ENCODE peak calls at places on chromosome 20, in nine cellular contexts. T is H1, D is A549, R is transverse colon, L is tibial nerve, Q is stomach, F is ovary, U is HepG2, W is GM12878. Z is an unnamed sample.

GRCh38 chr20:45095753-45096371 is 5.1 kb downstream of the KCNS1 start:
- DNase-seq in W (peak), D (peak), Q (peak), U (peak), T (no peak), R (peak), F (peak), L (peak), Z (no peak)

GRCh38 chr20:37123441-37123840 is 27.6 kb upstream of the RBL1 start:
- DNase-seq in W (no peak), Q (no peak), D (no peak), L (no peak), R (no peak), F (no peak), U (peak), T (no peak), Z (no peak)

GRCh38 chr20:17956099-17956685 is 12.4 kb downstream of the SNX5 start:
- DNase-seq in T (no peak), D (no peak), L (no peak), F (no peak), U (no peak), R (no peak), W (no peak), Q (no peak), Z (no peak)

GRCh38 chr20:52279667-52280180 is 88.1 kb upstream of the ZFP64 start:
- DNase-seq in R (no peak), D (no peak), L (no peak), Q (no peak), F (no peak), T (no peak), U (no peak), W (no peak), Z (no peak)

GRCh38 chr20:40961686-40962640 is 66.7 kb upstream of the TOP1 start:
- DNase-seq in R (no peak), U (no peak), L (no peak), F (no peak), D (no peak), W (no peak), T (no peak), Q (peak), Z (peak)

GRCh38 chr20:44598413-44599290 is 16.3 kb downstream of the PKIG start:
- DNase-seq in D (no peak), U (no peak), Q (no peak), W (no peak), R (no peak), T (no peak), F (no peak), L (no peak), Z (no peak)

GRCh38 chr20:60691966-60692615 is 560.0 kb upstream of the CDH4 start:
- DNase-seq in U (no peak), D (no peak), F (no peak), Q (no peak), W (no peak), R (no peak), L (no peak), T (no peak), Z (no peak)

GRCh38 chr20:32485126-32485769 is 99.9 kb downstream of the NOL4L start:
- DNase-seq in T (no peak), L (peak), D (peak), W (peak), R (peak), Q (peak), U (peak), F (peak), Z (peak)

GRCh38 chr20:45340236-45340847 is 7.9 kb downstream of the SDC4 start:
- DNase-seq in T (no peak), R (no peak), F (no peak), U (peak), W (no peak), L (no peak), Q (peak), D (no peak), Z (no peak)

GRCh38 chr20:49909499-49910339 is 5.6 kb downstream of the SPATA2 start:
- DNase-seq in Q (no peak), W (no peak), R (peak), D (no peak), L (no peak), F (no peak), U (peak), T (no peak), Z (no peak)
- TF ChIP-seq CTCF in Q (no peak), W (peak), R (no peak), D (no peak), L (peak), F (no peak), U (peak), T (peak), Z (no peak)

DNA sequence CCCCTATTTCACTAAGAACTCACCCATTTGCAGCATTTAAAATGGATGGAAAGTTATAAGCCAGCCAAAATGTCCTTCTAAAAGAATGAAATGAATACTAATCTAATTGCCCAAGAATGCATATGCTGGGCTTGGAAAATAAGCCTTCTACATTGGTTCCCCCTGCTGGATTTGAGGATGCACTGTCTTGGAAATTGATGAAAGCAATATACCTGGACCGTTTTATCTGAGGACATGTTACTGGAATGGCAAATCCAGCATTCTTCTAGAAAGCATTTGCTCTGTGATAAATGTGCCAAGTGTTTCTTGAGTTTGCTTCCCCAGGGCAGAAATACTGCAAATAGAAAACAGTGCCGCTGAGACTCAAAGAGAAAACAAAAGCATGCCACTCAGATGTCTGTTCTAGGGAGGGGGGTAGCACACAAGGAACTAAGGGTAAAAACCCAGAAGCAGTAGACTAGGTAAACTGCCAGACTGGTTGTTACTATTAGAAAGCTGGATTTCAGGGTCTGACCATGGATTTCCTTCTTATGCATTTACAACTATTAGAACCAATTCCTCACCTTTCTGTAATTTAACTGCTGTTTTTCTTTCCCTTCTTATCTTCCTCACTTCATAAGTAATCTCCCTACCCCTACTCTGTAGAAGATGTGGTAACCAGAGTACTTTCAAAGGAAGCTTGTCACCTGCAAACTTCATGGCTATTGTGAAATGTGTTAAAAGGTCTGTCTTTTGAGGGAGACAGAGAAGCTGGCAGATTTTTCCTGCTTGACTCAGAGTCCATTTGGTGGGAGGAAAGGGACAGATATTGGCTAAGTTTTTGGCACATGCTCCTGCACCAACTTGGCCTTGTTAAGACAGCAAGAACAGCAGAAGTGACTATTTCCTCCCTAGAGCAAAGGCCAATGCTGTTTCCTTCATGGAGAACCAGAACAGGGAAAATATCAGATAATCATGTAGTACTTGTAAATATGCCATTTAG is 642.6 kb downstream of the KIF16B start:
- DNase-seq in L (no peak), Q (no peak), F (no peak), R (no peak), T (no peak), D (peak), W (no peak), U (peak), Z (no peak)
- TF ChIP-seq EP300 in L (peak), Q (no peak), F (no peak), R (no peak), T (no peak), D (no peak), W (no peak), U (no peak), Z (no peak)

GRCh38 chr20:62368629-62369507 is 1.8 kb upstream of the LAMA5 start:
- DNase-seq in L (no peak), T (no peak), D (no peak), Q (peak), F (no peak), W (no peak), R (peak), U (peak), Z (peak)
- TF ChIP-seq CTCF in L (peak), T (peak), D (peak), Q (peak), F (no peak), W (peak), R (peak), U (peak), Z (peak)

GRCh38 chr20:20553534-20553933 is 158.9 kb downstream of the RALGAPA2 start:
- DNase-seq in T (no peak), L (no peak), Q (no peak), R (no peak), D (no peak), U (no peak), F (no peak), W (no peak), Z (no peak)
- TF ChIP-seq EP300 in T (no peak), L (no peak), Q (no peak), R (no peak), D (no peak), U (no peak), F (no peak), W (no peak), Z (no peak)

GRCh38 chr20:20465259-20465658 is 97.4 kb downstream of the INSM1 start:
- DNase-seq in U (no peak), W (no peak), L (no peak), R (no peak), D (no peak), T (no peak), Q (no peak), F (no peak), Z (no peak)
- TF ChIP-seq CTCF in U (peak), W (peak), L (peak), R (no peak), D (peak), T (peak), Q (no peak), F (no peak), Z (no peak)